ENCODE peak calls at places on chromosomes 7 and 10, in four cellular contexts. P is right atrium auricular region, L is adrenal gland, H is upper lobe of left lung. C is an unnamed sample.
A peak's percentile ranks its signal among the peaks of the same experiment; 100 is the strongest.

GRCh38 chr10:130161331-130161730 is 25.1 kb downstream of the GLRX3 start:
- DNase-seq in H (no peak), L (no peak), P (no peak), C (no peak)

GRCh38 chr7:155662343-155663043 is 18.0 kb downstream of the RBM33 start:
- DNase-seq in L (no peak), P (no peak), H (no peak), C (no peak)

GRCh38 chr10:85919358-85920022 is 447.1 kb downstream of the GRID1 start:
- DNase-seq in H (no peak), P (no peak), L (no peak), C (no peak)

GRCh38 chr7:32580646-32581045 is 85.4 kb downstream of the AVL9 start:
- DNase-seq in H (no peak), P (no peak), L (no peak), C (no peak)

GRCh38 chr10:30433286-30433778 is 652 bp upstream of the MAP3K8 start:
- DNase-seq in L (peak; percentile 80), H (no peak), P (peak; percentile 95), C (peak; percentile 93)

GRCh38 chr7:55280031-55280454 is 85.1 kb upstream of the LANCL2 start:
- DNase-seq in H (no peak), P (no peak), L (peak; percentile 59), C (peak; percentile 58)

GRCh38 chr7:41046778-41047177 is 656.1 kb downstream of the INHBA start:
- DNase-seq in L (no peak), P (no peak), H (no peak), C (no peak)

GRCh38 chr10:24716295-24716694 is 7.4 kb downstream of the ARHGAP21 start:
- DNase-seq in L (peak; percentile 70), H (no peak), P (no peak), C (no peak)

GRCh38 chr10:33180390-33180789 is 154.1 kb downstream of the NRP1 start:
- DNase-seq in H (no peak), P (no peak), L (no peak), C (no peak)

GRCh38 chr7:37354661-37355131 is 94.0 kb downstream of the ELMO1 start:
- DNase-seq in H (no peak), L (peak; percentile 73), P (peak; percentile 93), C (peak; percentile 80)

GRCh38 chr7:151408839-151409554 is 841 bp downstream of the WDR86 start:
- DNase-seq in L (no peak), H (peak; percentile 86), P (no peak), C (no peak)

GRCh38 chr7:34787586-34787985 is 129.6 kb downstream of the NPSR1 start:
- DNase-seq in L (no peak), P (no peak), H (no peak), C (no peak)

GRCh38 chr10:91220954-91221696 is 662 bp downstream of the PCGF5 start:
- DNase-seq in H (no peak), L (no peak), P (no peak), C (peak; percentile 59)

GRCh38 chr10:97943294-97943693 is 87.1 kb downstream of the CRTAC1 start:
- DNase-seq in L (no peak), H (no peak), P (no peak), C (no peak)

GRCh38 chr7:75662579-75663301 is 76.0 kb downstream of the HIP1 start:
- DNase-seq in L (no peak), P (no peak), H (no peak), C (peak; percentile 30)

GRCh38 chr10:30445716-30446115 is 11.7 kb downstream of the MAP3K8 start:
- DNase-seq in H (no peak), L (no peak), P (no peak), C (no peak)

GRCh38 chr7:90597879-90598278 is 1.8 kb downstream of the CDK14 start:
- DNase-seq in H (no peak), L (no peak), P (no peak), C (no peak)

GRCh38 chr10:54081950-54082349 is 719.1 kb downstream of the PCDH15 start:
- DNase-seq in H (no peak), L (no peak), P (no peak), C (no peak)

GRCh38 chr7:20797174-20798080 is 10.7 kb upstream of the SP8 start:
- DNase-seq in H (peak; percentile 45), P (no peak), L (no peak), C (no peak)

GRCh38 chr10:21499580-21499909 is 25.9 kb downstream of the SKIDA1 start:
- DNase-seq in P (no peak), H (no peak), L (no peak), C (no peak)

GRCh38 chr7:28996836-28997235 is 38.7 kb upstream of the TRIL start:
- DNase-seq in P (no peak), L (no peak), H (no peak), C (no peak)

GRCh38 chr10:104391150-104391968 is 37.7 kb downstream of the CFAP58 start:
- DNase-seq in H (no peak), L (no peak), P (no peak), C (no peak)

GRCh38 chr7:732094-732541 is 5.0 kb upstream of the PRKAR1B start:
- DNase-seq in P (no peak), L (peak; percentile 52), H (peak; percentile 62), C (no peak)
- H3K36me3 ChIP-seq in P (peaks cover 9% of the 10 kb centered on the region), L (no peaks in the 10 kb centered on the region), H (peaks cover 35% of the 10 kb centered on the region), C (no peaks in the 10 kb centered on the region)

GRCh38 chr7:22675917-22676343 is 51.1 kb upstream of the IL6 start:
- DNase-seq in P (no peak), H (no peak), L (no peak), C (no peak)
- H3K4me1 ChIP-seq in P (no peaks in the 10 kb centered on the region), H (no peaks in the 10 kb centered on the region), L (no peaks in the 10 kb centered on the region), C (no peaks in the 10 kb centered on the region)

GRCh38 chr10:79274279-79275104 is 72.8 kb upstream of the PPIF start:
- DNase-seq in L (peak; percentile 92), P (peak; percentile 96), H (peak; percentile 84), C (peak; percentile 93)

GRCh38 chr10:79275105-79275430 is 72.2 kb upstream of the PPIF start:
- DNase-seq in H (no peak), L (no peak), P (no peak), C (no peak)

GRCh38 chr10:79277579-79277978 is 69.7 kb upstream of the PPIF start:
- DNase-seq in L (peak; percentile 74), H (no peak), P (no peak), C (no peak)

GRCh38 chr10:79273603-79274002 is 73.7 kb upstream of the PPIF start:
- DNase-seq in L (no peak), P (peak; percentile 83), H (peak; percentile 52), C (no peak)

GRCh38 chr10:79275431-79275851 is 71.8 kb upstream of the PPIF start:
- DNase-seq in L (peak; percentile 52), H (no peak), P (peak; percentile 83), C (peak; percentile 71)
- H3K36me3 ChIP-seq in L (no peaks in the 10 kb centered on the region), H (peaks cover 31% of the 10 kb centered on the region), P (peaks cover 32% of the 10 kb centered on the region), C (no peaks in the 10 kb centered on the region)

GRCh38 chr7:86975449-86975848 is 84.0 kb downstream of the ELAPOR2 start:
- DNase-seq in L (no peak), H (no peak), P (no peak), C (no peak)

GRCh38 chr7:86975914-86976313 is 83.5 kb downstream of the ELAPOR2 start:
- DNase-seq in L (no peak), H (no peak), P (no peak), C (no peak)

GRCh38 chr7:86976958-86977357 is 82.5 kb downstream of the ELAPOR2 start:
- DNase-seq in H (no peak), L (no peak), P (no peak), C (no peak)

GRCh38 chr7:86980223-86980622 is 79.2 kb downstream of the ELAPOR2 start:
- DNase-seq in H (no peak), L (no peak), P (no peak), C (no peak)

GRCh38 chr7:86978804-86979506 is 80.5 kb downstream of the ELAPOR2 start:
- DNase-seq in L (no peak), H (no peak), P (no peak), C (no peak)
- H3K4me1 ChIP-seq in L (no peaks in the 10 kb centered on the region), H (peaks cover 5% of the 10 kb centered on the region), P (peaks cover 7% of the 10 kb centered on the region), C (no peaks in the 10 kb centered on the region)

DNA sequence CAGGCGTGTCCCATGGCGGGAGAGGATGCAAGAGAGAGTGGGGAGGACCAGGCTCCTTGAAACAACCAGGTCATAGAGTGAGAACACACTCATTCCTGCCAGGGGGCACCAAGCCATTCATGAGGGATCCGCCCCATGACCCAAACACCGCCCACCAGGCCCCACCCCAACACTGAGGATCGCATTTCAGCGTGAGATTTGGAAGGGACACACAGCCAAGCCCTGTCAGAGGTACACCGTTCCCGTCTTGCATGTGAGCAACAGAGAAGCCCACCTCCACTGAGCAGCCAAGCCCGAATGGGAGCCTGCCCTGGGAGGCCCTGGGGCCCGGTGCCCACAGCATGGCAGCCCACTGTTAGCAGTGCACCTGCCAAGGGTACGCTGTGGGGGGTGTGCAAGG is 7.9 kb upstream of the ARPC1B start:
- DNase-seq in L (no peak), H (no peak), P (no peak), C (no peak)
- H3K36me3 ChIP-seq in L (no peaks in the 10 kb centered on the region), H (peaks cover 66% of the 10 kb centered on the region), P (peaks cover 53% of the 10 kb centered on the region), C (peaks cover 2% of the 10 kb centered on the region)

GRCh38 chr7:47780555-47780954 is 167.7 kb downstream of the PKD1L1 start:
- DNase-seq in L (no peak), H (no peak), P (no peak), C (no peak)

GRCh38 chr7:47783456-47784240 is 164.6 kb downstream of the PKD1L1 start:
- DNase-seq in H (no peak), P (no peak), L (peak; percentile 77), C (no peak)

GRCh38 chr7:47785923-47786556 is 162.2 kb downstream of the PKD1L1 start:
- DNase-seq in L (no peak), H (no peak), P (no peak), C (no peak)

GRCh38 chr7:47782022-47782421 is 166.2 kb downstream of the PKD1L1 start:
- DNase-seq in H (no peak), P (no peak), L (no peak), C (no peak)

DNA sequence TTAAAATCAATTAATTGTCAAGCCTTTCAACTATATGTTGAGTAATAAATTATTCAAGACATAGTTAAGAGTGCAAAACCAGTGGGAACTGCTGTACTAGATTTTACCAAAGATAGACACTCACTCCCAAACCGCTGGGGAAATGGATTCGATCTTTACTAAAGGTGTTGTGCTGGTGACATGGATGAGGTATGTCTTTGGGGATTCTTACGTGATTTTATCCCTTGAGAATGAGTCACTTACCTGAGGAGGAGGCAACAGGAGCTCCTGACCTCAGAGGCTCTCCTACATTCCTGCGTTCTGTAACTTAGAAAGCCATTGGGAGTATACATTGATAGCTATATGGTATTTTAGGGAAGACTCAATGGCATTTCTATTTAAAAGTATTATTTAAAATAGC is 165.5 kb downstream of the PKD1L1 start:
- DNase-seq in L (no peak), P (no peak), H (no peak), C (no peak)
- H3K4me1 ChIP-seq in L (peaks cover 53% of the 10 kb centered on the region), P (peaks cover 15% of the 10 kb centered on the region), H (no peaks in the 10 kb centered on the region), C (peaks cover 5% of the 10 kb centered on the region)

DNA sequence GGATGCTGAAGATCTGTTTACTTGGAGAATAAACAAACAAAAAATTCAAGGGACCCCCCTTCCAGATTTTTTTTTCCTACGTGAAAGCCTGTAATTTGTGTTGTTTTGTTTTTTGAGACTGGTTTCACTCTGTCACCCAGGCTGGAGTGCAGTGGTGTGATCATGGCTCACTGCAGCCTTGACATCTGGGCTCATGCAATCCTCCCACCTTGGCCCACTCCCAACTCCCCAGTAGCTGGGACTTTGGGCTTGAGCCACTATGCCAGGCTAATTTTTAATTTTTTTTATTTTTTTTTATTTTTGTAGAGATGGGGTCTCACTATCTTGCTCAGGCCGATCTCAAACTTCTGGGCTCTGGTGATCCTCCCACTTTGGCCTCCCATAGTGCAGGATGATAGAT is 2.3 kb downstream of the MRC1 start:
- DNase-seq in L (peak; percentile 61), P (no peak), H (no peak), C (no peak)
- H3K36me3 ChIP-seq in L (no peaks in the 10 kb centered on the region), P (no peaks in the 10 kb centered on the region), H (no peaks in the 10 kb centered on the region), C (no peaks in the 10 kb centered on the region)